ENCODE peak calls at places on chromosomes 5 and 9, in eight cellular contexts. G, O, R, K, V, H, D and I are unnamed samples.
A peak's percentile ranks its signal among the peaks of the same experiment; 100 is the strongest.

GRCh38 chr9:71608021-71608420 is 160.3 kb downstream of the CEMIP2 start:
- DNase-seq in G (no peak), O (no peak), R (no peak), K (no peak), V (no peak), H (no peak), D (peak; percentile 33), I (no peak)

GRCh38 chr9:124621371-124622328 is 114.5 kb upstream of the NR5A1 start:
- DNase-seq in G (no peak), O (no peak), R (no peak), K (peak; percentile 85), V (peak; percentile 70), H (no peak), D (peak; percentile 84), I (no peak)

GRCh38 chr9:8860925-8861324 is 1061.3 kb upstream of the DMAC1 start:
- DNase-seq in G (no peak), O (no peak), R (no peak), K (no peak), V (peak; percentile 26), H (no peak), D (no peak), I (no peak)

GRCh38 chr9:8337834-8338233 is 538.3 kb upstream of the DMAC1 start:
- DNase-seq in G (no peak), O (no peak), R (no peak), K (no peak), V (no peak), H (no peak), D (no peak), I (no peak)

GRCh38 chr5:171474106-171474878 is 54.8 kb downstream of the FGF18 start:
- DNase-seq in G (no peak), O (no peak), R (no peak), K (no peak), V (no peak), H (peak; percentile 59), D (no peak), I (no peak)

GRCh38 chr5:143241892-143242291 is 161.6 kb downstream of the NR3C1 start:
- DNase-seq in G (no peak), O (no peak), R (no peak), K (no peak), V (no peak), H (no peak), D (peak; percentile 49), I (no peak)

GRCh38 chr5:113692466-113693204 is 179.1 kb downstream of the YTHDC2 start:
- DNase-seq in G (no peak), O (no peak), R (no peak), K (no peak), V (no peak), H (no peak), D (no peak), I (no peak)

GRCh38 chr9:97470076-97470475 is 31.4 kb upstream of the TMOD1 start:
- DNase-seq in G (no peak), O (no peak), R (peak; percentile 1), K (peak; percentile 8), V (no peak), H (peak; percentile 7), D (no peak), I (no peak)

GRCh38 chr9:125521462-125522327 is 185.3 kb downstream of the MAPKAP1 start:
- DNase-seq in G (no peak), O (no peak), R (no peak), K (no peak), V (peak; percentile 86), H (no peak), D (peak; percentile 95), I (peak; percentile 12)

GRCh38 chr9:110638381-110638954 is 30.1 kb upstream of the MUSK start:
- DNase-seq in G (no peak), O (no peak), R (no peak), K (no peak), V (peak; percentile 65), H (peak; percentile 28), D (peak; percentile 54), I (no peak)

GRCh38 chr9:109246533-109246932 is 74.3 kb downstream of the EPB41L4B start:
- DNase-seq in G (no peak), O (no peak), R (no peak), K (no peak), V (no peak), H (no peak), D (no peak), I (no peak)

GRCh38 chr5:575636-576035 is 36.5 kb upstream of the CEP72 start:
- DNase-seq in G (no peak), O (no peak), R (no peak), K (no peak), V (no peak), H (no peak), D (no peak), I (no peak)

GRCh38 chr9:93126825-93127368 is 7.2 kb downstream of the NINJ1 start:
- DNase-seq in G (no peak), O (no peak), R (no peak), K (no peak), V (peak; percentile 33), H (no peak), D (no peak), I (no peak)

GRCh38 chr5:14107536-14107935 is 35.6 kb upstream of the TRIO start:
- DNase-seq in G (no peak), O (no peak), R (no peak), K (no peak), V (no peak), H (no peak), D (no peak), I (no peak)

GRCh38 chr5:126971455-126972019 is 58.8 kb downstream of the MARCHF3 start:
- DNase-seq in G (no peak), O (no peak), R (no peak), K (peak; percentile 51), V (peak; percentile 25), H (no peak), D (no peak), I (no peak)

GRCh38 chr9:7777776-7778175 is 21.8 kb downstream of the DMAC1 start:
- DNase-seq in G (peak; percentile 41), O (no peak), R (no peak), K (no peak), V (no peak), H (peak; percentile 20), D (no peak), I (no peak)

GRCh38 chr9:13427587-13427986 is 148.1 kb upstream of the MPDZ start:
- DNase-seq in G (peak; percentile 3), O (no peak), R (no peak), K (peak; percentile 55), V (peak; percentile 85), H (peak; percentile 81), D (peak; percentile 51), I (no peak)

GRCh38 chr5:17096975-17097695 is 120.3 kb upstream of the BASP1 start:
- DNase-seq in G (peak; percentile 46), O (peak; percentile 14), R (no peak), K (no peak), V (no peak), H (no peak), D (no peak), I (no peak)

GRCh38 chr5:151581841-151582583 is 9.1 kb downstream of the FAT2 start:
- DNase-seq in G (peak; percentile 13), O (no peak), R (no peak), K (no peak), V (no peak), H (peak; percentile 68), D (no peak), I (no peak)

GRCh38 chr9:136345281-136346156 is 18.0 kb downstream of the DNLZ start:
- DNase-seq in G (no peak), O (no peak), R (peak; percentile 88), K (no peak), V (peak; percentile 48), H (no peak), D (peak; percentile 69), I (no peak)